ENCODE peak calls at places on chromosomes 11 and 22, in seven cellular contexts. One of them, this sample, is unnamed. For H3K27me3, the result is how much of the 10 kb centered on the place peaks cover.

GRCh38 chr11:61474234-61474633 is 34.3 kb upstream of the LRRC10B start:
- DNase-seq in mammary epithelial cell: no peak
- DNase-seq in uterus: no peak
- DNase-seq in effector memory CD4-positive, alpha-beta T cell: no peak
- DNase-seq in IMR-90: no peak
- DNase-seq in tibial nerve: no peak
- DNase-seq in Caco-2: no peak
- DNase-seq in this sample: no peak

GRCh38 chr11:94017446-94017845 is 3.7 kb upstream of the HEPHL1 start:
- DNase-seq in Caco-2: no peak
- DNase-seq in effector memory CD4-positive, alpha-beta T cell: no peak
- DNase-seq in IMR-90: peak
- DNase-seq in tibial nerve: no peak
- DNase-seq in uterus: no peak
- DNase-seq in mammary epithelial cell: peak
- DNase-seq in this sample: no peak

GRCh38 chr22:36048911-36049677 is 20.5 kb upstream of the RBFOX2 start:
- DNase-seq in tibial nerve: no peak
- DNase-seq in mammary epithelial cell: peak
- DNase-seq in IMR-90: peak
- DNase-seq in Caco-2: no peak
- DNase-seq in effector memory CD4-positive, alpha-beta T cell: no peak
- DNase-seq in uterus: no peak
- DNase-seq in this sample: no peak

GRCh38 chr11:118153516-118153915 is 893 bp upstream of the SCN4B start:
- DNase-seq in mammary epithelial cell: no peak
- DNase-seq in IMR-90: no peak
- DNase-seq in tibial nerve: no peak
- DNase-seq in effector memory CD4-positive, alpha-beta T cell: no peak
- DNase-seq in Caco-2: no peak
- DNase-seq in uterus: no peak
- DNase-seq in this sample: peak

GRCh38 chr22:40400173-40400572 is 29.8 kb downstream of the SGSM3 start:
- DNase-seq in IMR-90: no peak
- DNase-seq in Caco-2: no peak
- DNase-seq in uterus: no peak
- DNase-seq in effector memory CD4-positive, alpha-beta T cell: peak
- DNase-seq in mammary epithelial cell: no peak
- DNase-seq in tibial nerve: no peak
- DNase-seq in this sample: no peak

GRCh38 chr11:100176456-100176855 is 510.6 kb upstream of the ARHGAP42 start:
- DNase-seq in mammary epithelial cell: no peak
- DNase-seq in uterus: no peak
- DNase-seq in tibial nerve: no peak
- DNase-seq in IMR-90: no peak
- DNase-seq in effector memory CD4-positive, alpha-beta T cell: no peak
- DNase-seq in Caco-2: no peak
- DNase-seq in this sample: no peak

GRCh38 chr22:28032896-28033295 is 113.8 kb upstream of the PITPNB start:
- DNase-seq in mammary epithelial cell: no peak
- DNase-seq in uterus: no peak
- DNase-seq in tibial nerve: no peak
- DNase-seq in Caco-2: no peak
- DNase-seq in IMR-90: no peak
- DNase-seq in effector memory CD4-positive, alpha-beta T cell: no peak
- DNase-seq in this sample: no peak

GRCh38 chr11:68011046-68011943 is 1.2 kb downstream of the ALDH3B1 start:
- DNase-seq in uterus: no peak
- DNase-seq in IMR-90: no peak
- DNase-seq in tibial nerve: no peak
- DNase-seq in mammary epithelial cell: no peak
- DNase-seq in Caco-2: no peak
- DNase-seq in effector memory CD4-positive, alpha-beta T cell: no peak
- DNase-seq in this sample: no peak

GRCh38 chr11:75872887-75873416 is 57.9 kb downstream of the UVRAG start:
- DNase-seq in mammary epithelial cell: peak
- DNase-seq in Caco-2: no peak
- DNase-seq in uterus: no peak
- DNase-seq in tibial nerve: no peak
- DNase-seq in IMR-90: no peak
- DNase-seq in effector memory CD4-positive, alpha-beta T cell: no peak
- DNase-seq in this sample: no peak

GRCh38 chr22:25558341-25558740 is 6.1 kb upstream of the GRK3 start:
- DNase-seq in IMR-90: no peak
- DNase-seq in Caco-2: no peak
- DNase-seq in tibial nerve: no peak
- DNase-seq in uterus: no peak
- DNase-seq in mammary epithelial cell: no peak
- DNase-seq in effector memory CD4-positive, alpha-beta T cell: no peak
- DNase-seq in this sample: no peak

GRCh38 chr11:67356867-67357561 is 3.7 kb upstream of the POLD4 start:
- DNase-seq in effector memory CD4-positive, alpha-beta T cell: peak
- DNase-seq in mammary epithelial cell: peak
- DNase-seq in Caco-2: peak
- DNase-seq in uterus: peak
- DNase-seq in IMR-90: peak
- DNase-seq in tibial nerve: no peak
- DNase-seq in this sample: peak

GRCh38 chr11:27839226-27839913 is 139.1 kb upstream of the BDNF start:
- DNase-seq in tibial nerve: no peak
- DNase-seq in IMR-90: peak
- DNase-seq in Caco-2: peak
- DNase-seq in effector memory CD4-positive, alpha-beta T cell: no peak
- DNase-seq in mammary epithelial cell: no peak
- DNase-seq in uterus: no peak
- DNase-seq in this sample: no peak

GRCh38 chr22:40709752-40710413 is 30.6 kb downstream of the MCHR1 start:
- DNase-seq in uterus: peak
- DNase-seq in mammary epithelial cell: no peak
- DNase-seq in IMR-90: peak
- DNase-seq in Caco-2: no peak
- DNase-seq in effector memory CD4-positive, alpha-beta T cell: no peak
- DNase-seq in tibial nerve: no peak
- DNase-seq in this sample: no peak

GRCh38 chr22:33006220-33006954 is 51.8 kb downstream of the SYN3 start:
- DNase-seq in Caco-2: no peak
- DNase-seq in mammary epithelial cell: no peak
- DNase-seq in tibial nerve: no peak
- DNase-seq in uterus: no peak
- DNase-seq in effector memory CD4-positive, alpha-beta T cell: no peak
- DNase-seq in IMR-90: no peak
- DNase-seq in this sample: no peak

GRCh38 chr22:18990355-18991137 is 54.5 kb upstream of the PRODH start:
- DNase-seq in effector memory CD4-positive, alpha-beta T cell: no peak
- DNase-seq in IMR-90: no peak
- DNase-seq in uterus: no peak
- DNase-seq in mammary epithelial cell: no peak
- DNase-seq in Caco-2: no peak
- DNase-seq in tibial nerve: no peak
- DNase-seq in this sample: no peak

GRCh38 chr22:18992543-18993198 is 56.6 kb upstream of the PRODH start:
- DNase-seq in tibial nerve: no peak
- DNase-seq in uterus: no peak
- DNase-seq in mammary epithelial cell: no peak
- DNase-seq in IMR-90: no peak
- DNase-seq in Caco-2: no peak
- DNase-seq in effector memory CD4-positive, alpha-beta T cell: no peak
- DNase-seq in this sample: no peak

GRCh38 chr22:18991138-18991432 is 55.0 kb upstream of the PRODH start:
- DNase-seq in IMR-90: no peak
- DNase-seq in Caco-2: no peak
- DNase-seq in mammary epithelial cell: no peak
- DNase-seq in tibial nerve: no peak
- DNase-seq in uterus: no peak
- DNase-seq in effector memory CD4-positive, alpha-beta T cell: no peak
- DNase-seq in this sample: no peak

GRCh38 chr22:18994056-18994455 is 58.0 kb upstream of the PRODH start:
- DNase-seq in Caco-2: no peak
- DNase-seq in uterus: no peak
- DNase-seq in effector memory CD4-positive, alpha-beta T cell: no peak
- DNase-seq in tibial nerve: no peak
- DNase-seq in mammary epithelial cell: no peak
- DNase-seq in IMR-90: no peak
- DNase-seq in this sample: no peak

GRCh38 chr22:18991828-18992442 is 55.8 kb upstream of the PRODH start:
- DNase-seq in IMR-90: no peak
- DNase-seq in uterus: no peak
- DNase-seq in mammary epithelial cell: no peak
- DNase-seq in effector memory CD4-positive, alpha-beta T cell: no peak
- DNase-seq in Caco-2: no peak
- DNase-seq in tibial nerve: no peak
- DNase-seq in this sample: no peak
- H3K27me3 ChIP-seq in IMR-90: under half
- H3K27me3 ChIP-seq in uterus: under half
- H3K27me3 ChIP-seq in mammary epithelial cell: under half
- H3K27me3 ChIP-seq in effector memory CD4-positive, alpha-beta T cell: under half
- H3K27me3 ChIP-seq in Caco-2: under half
- H3K27me3 ChIP-seq in tibial nerve: under half
- H3K27me3 ChIP-seq in this sample: under half

GRCh38 chr22:30357650-30358215 is 926 bp downstream of the CCDC157 start:
- DNase-seq in Caco-2: no peak
- DNase-seq in mammary epithelial cell: no peak
- DNase-seq in effector memory CD4-positive, alpha-beta T cell: no peak
- DNase-seq in uterus: no peak
- DNase-seq in tibial nerve: no peak
- DNase-seq in IMR-90: no peak
- DNase-seq in this sample: peak
- H3K4me3 ChIP-seq in Caco-2: no peak
- H3K4me3 ChIP-seq in mammary epithelial cell: peak
- H3K4me3 ChIP-seq in effector memory CD4-positive, alpha-beta T cell: no peak
- H3K4me3 ChIP-seq in uterus: no peak
- H3K4me3 ChIP-seq in tibial nerve: no peak
- H3K4me3 ChIP-seq in IMR-90: no peak
- H3K4me3 ChIP-seq in this sample: peak

GRCh38 chr11:113468666-113469345 is 6.4 kb downstream of the DRD2 start:
- DNase-seq in tibial nerve: no peak
- DNase-seq in mammary epithelial cell: no peak
- DNase-seq in IMR-90: no peak
- DNase-seq in Caco-2: no peak
- DNase-seq in uterus: no peak
- DNase-seq in effector memory CD4-positive, alpha-beta T cell: no peak
- DNase-seq in this sample: no peak
- H3K27me3 ChIP-seq in tibial nerve: under half
- H3K27me3 ChIP-seq in mammary epithelial cell: under half
- H3K27me3 ChIP-seq in IMR-90: under half
- H3K27me3 ChIP-seq in Caco-2: under half
- H3K27me3 ChIP-seq in uterus: under half
- H3K27me3 ChIP-seq in effector memory CD4-positive, alpha-beta T cell: under half
- H3K27me3 ChIP-seq in this sample: under half

GRCh38 chr11:66312549-66313320 is 4.1 kb downstream of the CD248 start:
- DNase-seq in effector memory CD4-positive, alpha-beta T cell: peak
- DNase-seq in mammary epithelial cell: peak
- DNase-seq in tibial nerve: peak
- DNase-seq in IMR-90: peak
- DNase-seq in uterus: peak
- DNase-seq in Caco-2: peak
- DNase-seq in this sample: peak

GRCh38 chr11:66311965-66312548 is 4.8 kb downstream of the CD248 start:
- DNase-seq in Caco-2: peak
- DNase-seq in IMR-90: peak
- DNase-seq in uterus: peak
- DNase-seq in tibial nerve: peak
- DNase-seq in mammary epithelial cell: peak
- DNase-seq in effector memory CD4-positive, alpha-beta T cell: peak
- DNase-seq in this sample: peak

GRCh38 chr11:66313321-66314185 is 3.3 kb downstream of the CD248 start:
- DNase-seq in IMR-90: peak
- DNase-seq in uterus: peak
- DNase-seq in mammary epithelial cell: no peak
- DNase-seq in Caco-2: no peak
- DNase-seq in tibial nerve: no peak
- DNase-seq in effector memory CD4-positive, alpha-beta T cell: no peak
- DNase-seq in this sample: peak

GRCh38 chr11:66310324-66310723 is 6.5 kb downstream of the CD248 start:
- DNase-seq in effector memory CD4-positive, alpha-beta T cell: no peak
- DNase-seq in mammary epithelial cell: no peak
- DNase-seq in Caco-2: no peak
- DNase-seq in IMR-90: no peak
- DNase-seq in tibial nerve: no peak
- DNase-seq in uterus: no peak
- DNase-seq in this sample: no peak

DNA sequence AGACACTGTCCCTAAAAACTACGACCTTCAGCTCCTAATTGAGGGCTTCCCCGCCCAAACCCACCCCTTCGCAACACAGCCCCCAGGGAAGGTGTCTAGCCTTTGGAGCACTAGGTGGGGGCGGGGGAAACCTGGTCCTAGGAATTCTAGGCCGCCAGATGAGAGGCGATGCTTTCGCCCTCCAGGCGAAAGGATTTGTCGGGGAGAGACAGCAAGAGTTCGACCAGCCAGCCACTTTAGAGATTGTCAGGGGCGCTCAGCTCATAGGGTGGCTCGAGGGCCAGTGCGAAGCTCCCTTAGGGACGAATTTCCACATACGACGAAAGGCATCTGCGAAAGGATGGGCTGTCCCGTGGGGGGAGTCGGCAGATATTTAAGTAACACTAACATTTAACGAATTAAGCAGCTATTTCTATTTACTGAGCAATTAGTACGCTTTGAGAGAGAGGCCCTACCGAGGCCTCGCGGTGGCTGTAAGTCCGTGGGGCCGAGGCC is 5.3 kb downstream of the CD248 start:
- DNase-seq in effector memory CD4-positive, alpha-beta T cell: no peak
- DNase-seq in tibial nerve: no peak
- DNase-seq in uterus: no peak
- DNase-seq in IMR-90: no peak
- DNase-seq in Caco-2: no peak
- DNase-seq in mammary epithelial cell: no peak
- DNase-seq in this sample: peak
- H3K4me3 ChIP-seq in effector memory CD4-positive, alpha-beta T cell: peak
- H3K4me3 ChIP-seq in tibial nerve: peak
- H3K4me3 ChIP-seq in uterus: peak
- H3K4me3 ChIP-seq in IMR-90: peak
- H3K4me3 ChIP-seq in Caco-2: peak
- H3K4me3 ChIP-seq in mammary epithelial cell: peak
- H3K4me3 ChIP-seq in this sample: peak

GRCh38 chr11:131591051-131591461 is 220.6 kb downstream of the NTM start:
- DNase-seq in IMR-90: no peak
- DNase-seq in tibial nerve: no peak
- DNase-seq in mammary epithelial cell: no peak
- DNase-seq in effector memory CD4-positive, alpha-beta T cell: no peak
- DNase-seq in uterus: no peak
- DNase-seq in Caco-2: no peak
- DNase-seq in this sample: peak
- H3K27me3 ChIP-seq in IMR-90: under half
- H3K27me3 ChIP-seq in tibial nerve: under half
- H3K27me3 ChIP-seq in mammary epithelial cell: under half
- H3K27me3 ChIP-seq in effector memory CD4-positive, alpha-beta T cell: under half
- H3K27me3 ChIP-seq in uterus: under half
- H3K27me3 ChIP-seq in Caco-2: under half
- H3K27me3 ChIP-seq in this sample: under half

GRCh38 chr22:19663821-19664325 is 50.4 kb upstream of the SEPTIN5 start:
- DNase-seq in effector memory CD4-positive, alpha-beta T cell: no peak
- DNase-seq in tibial nerve: no peak
- DNase-seq in Caco-2: no peak
- DNase-seq in IMR-90: peak
- DNase-seq in mammary epithelial cell: no peak
- DNase-seq in uterus: peak
- DNase-seq in this sample: peak
- H3K4me3 ChIP-seq in effector memory CD4-positive, alpha-beta T cell: no peak
- H3K4me3 ChIP-seq in tibial nerve: no peak
- H3K4me3 ChIP-seq in Caco-2: no peak
- H3K4me3 ChIP-seq in IMR-90: no peak
- H3K4me3 ChIP-seq in mammary epithelial cell: no peak
- H3K4me3 ChIP-seq in uterus: no peak
- H3K4me3 ChIP-seq in this sample: no peak

This sample was measured in H7.